ENCODE peak calls at places on chromosomes 7 and 10, in seven cellular contexts. S is Calu3, E is prostate gland, M is cardiac muscle cell, G is suprapubic skin, H is psoas muscle, U is GM06990. O is an unnamed sample.

GRCh38 chr7:157682064-157682945 is 345.5 kb downstream of the DNAJB6 start:
- DNase-seq in S (no peak), E (no peak), M (no peak), G (peak), H (no peak), U (no peak), O (peak)

GRCh38 chr10:70652761-70653657 is 19.3 kb upstream of the ADAMTS14 start:
- DNase-seq in S (no peak), E (no peak), M (peak), G (peak), H (peak), U (no peak), O (peak)

GRCh38 chr10:78777466-78778256 is 291.1 kb upstream of the ZMIZ1 start:
- DNase-seq in S (no peak), E (peak), M (peak), G (no peak), H (peak), U (no peak), O (no peak)

GRCh38 chr10:117545141-117546019 is 2.8 kb downstream of the EMX2 start:
- DNase-seq in S (no peak), E (no peak), M (no peak), G (peak), H (no peak), U (no peak), O (no peak)

GRCh38 chr7:111654414-111654813 is 92.1 kb upstream of the IMMP2L start:
- DNase-seq in S (no peak), E (no peak), M (no peak), G (no peak), H (no peak), U (no peak), O (no peak)

GRCh38 chr10:89518108-89518507 is 17.3 kb downstream of the SLC16A12 start:
- DNase-seq in S (no peak), E (no peak), M (peak), G (no peak), H (peak), U (no peak), O (no peak)

GRCh38 chr10:75736889-75737610 is 305.6 kb downstream of the LRMDA start:
- DNase-seq in S (no peak), E (peak), M (no peak), G (no peak), H (no peak), U (no peak), O (no peak)

GRCh38 chr7:76037310-76037709 is 10.5 kb downstream of the STYXL1 start:
- DNase-seq in S (no peak), E (no peak), M (peak), G (no peak), H (peak), U (no peak), O (no peak)

GRCh38 chr7:4612939-4613841 is 68.9 kb upstream of the FOXK1 start:
- DNase-seq in S (peak), E (no peak), M (peak), G (no peak), H (no peak), U (no peak), O (no peak)

GRCh38 chr10:102752934-102753664 is 9.4 kb downstream of the WBP1L start:
- DNase-seq in S (no peak), E (no peak), M (peak), G (no peak), H (no peak), U (no peak), O (no peak)

GRCh38 chr7:21972397-21972784 is 26.7 kb upstream of the CDCA7L start:
- DNase-seq in S (no peak), E (no peak), M (no peak), G (no peak), H (no peak), U (no peak), O (no peak)

GRCh38 chr7:88835147-88835728 is 39.7 kb upstream of the TEX47 start:
- DNase-seq in S (peak), E (no peak), M (peak), G (no peak), H (no peak), U (peak), O (no peak)

GRCh38 chr10:93596539-93596938 is 4.5 kb downstream of the RBP4 start:
- DNase-seq in S (no peak), E (no peak), M (no peak), G (peak), H (no peak), U (no peak), O (no peak)

GRCh38 chr7:98137826-98138151 is 31.1 kb downstream of the LMTK2 start:
- DNase-seq in S (no peak), E (no peak), M (no peak), G (no peak), H (no peak), U (peak), O (no peak)

GRCh38 chr7:98138679-98139078 is 32.0 kb downstream of the LMTK2 start:
- DNase-seq in S (no peak), E (no peak), M (no peak), G (no peak), H (no peak), U (no peak), O (no peak)

GRCh38 chr7:98135984-98136383 is 29.3 kb downstream of the LMTK2 start:
- DNase-seq in S (no peak), E (peak), M (no peak), G (no peak), H (no peak), U (no peak), O (no peak)

GRCh38 chr7:98136423-98136822 is 29.8 kb downstream of the LMTK2 start:
- DNase-seq in S (no peak), E (no peak), M (no peak), G (no peak), H (no peak), U (no peak), O (no peak)

DNA sequence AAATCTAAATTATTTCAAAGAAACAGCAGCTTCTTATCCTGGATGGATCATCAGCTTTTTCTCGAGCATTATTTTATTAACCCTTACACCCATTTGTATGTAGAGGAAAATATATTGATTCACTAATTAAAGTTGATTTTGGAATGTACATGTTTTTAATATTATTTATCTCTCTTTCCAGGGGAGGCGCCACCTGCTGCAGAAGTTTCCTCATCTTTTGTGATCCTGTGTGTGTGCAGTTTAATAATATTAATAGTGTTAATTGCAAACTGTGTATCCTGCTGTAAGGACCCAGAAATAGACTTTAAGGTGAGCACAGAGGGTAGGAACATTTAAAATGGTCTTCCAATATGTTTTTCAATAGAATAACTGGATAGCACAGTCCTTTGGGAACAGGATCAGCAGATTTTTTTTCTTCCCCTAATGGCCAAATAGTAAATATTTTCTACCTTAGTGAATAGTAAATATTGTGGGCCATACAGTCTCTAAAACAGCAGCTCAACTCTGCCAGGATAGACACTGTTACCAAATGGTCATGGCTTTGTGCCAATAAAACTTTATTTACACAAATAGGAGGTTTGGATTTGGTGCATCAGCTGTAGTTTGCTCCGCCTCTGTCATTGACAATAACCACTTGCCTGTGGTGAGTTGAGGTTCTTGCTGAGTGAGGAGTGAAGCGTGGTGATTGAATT is 30.6 kb downstream of the LMTK2 start:
- DNase-seq in S (no peak), E (no peak), M (no peak), G (no peak), H (no peak), U (no peak), O (no peak)
- TF ChIP-seq CTCF in S (no peak), E (no peak), M (no peak), G (no peak), H (no peak), U (no peak), O (no peak)

GRCh38 chr7:116162992-116163391 is 47.3 kb upstream of the TES start:
- DNase-seq in S (no peak), E (no peak), M (no peak), G (no peak), H (no peak), U (no peak), O (no peak)
- TF ChIP-seq CTCF in S (no peak), E (no peak), M (no peak), G (no peak), H (no peak), U (peak), O (peak)

GRCh38 chr7:80093349-80093748 is 41.3 kb upstream of the GNAI1 start:
- DNase-seq in S (no peak), E (no peak), M (no peak), G (no peak), H (no peak), U (no peak), O (no peak)

GRCh38 chr7:80095545-80095944 is 39.1 kb upstream of the GNAI1 start:
- DNase-seq in S (no peak), E (no peak), M (peak), G (no peak), H (no peak), U (no peak), O (no peak)

GRCh38 chr7:80097756-80098155 is 36.9 kb upstream of the GNAI1 start:
- DNase-seq in S (no peak), E (no peak), M (no peak), G (no peak), H (no peak), U (no peak), O (no peak)

GRCh38 chr7:80100254-80100653 is 34.4 kb upstream of the GNAI1 start:
- DNase-seq in S (no peak), E (no peak), M (no peak), G (no peak), H (no peak), U (no peak), O (no peak)

DNA sequence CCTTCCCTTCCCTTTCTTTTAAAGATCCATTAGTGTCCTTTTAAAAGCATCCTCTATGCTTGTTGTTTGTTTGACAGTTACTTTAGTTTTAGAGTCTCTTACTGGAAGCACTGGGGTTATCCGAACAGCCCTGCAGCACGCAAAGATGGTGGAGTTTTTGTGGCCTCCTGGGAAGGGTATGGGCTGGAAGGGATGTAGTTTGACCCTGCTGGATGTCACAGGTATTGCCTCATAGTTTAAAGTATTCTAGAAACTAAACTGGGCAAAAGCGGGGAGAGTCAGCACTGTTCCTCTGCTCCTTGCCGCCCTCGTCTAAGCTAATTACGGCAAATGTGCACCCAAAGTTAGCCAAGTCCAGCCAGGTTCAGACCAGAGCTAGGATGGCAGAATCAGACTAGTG is 35.8 kb upstream of the GNAI1 start:
- DNase-seq in S (no peak), E (no peak), M (no peak), G (no peak), H (no peak), U (no peak), O (no peak)
- TF ChIP-seq CTCF in S (peak), E (no peak), M (no peak), G (no peak), H (no peak), U (no peak), O (peak)

GRCh38 chr7:44050121-44050914 is 5.8 kb downstream of the DBNL start:
- DNase-seq in S (no peak), E (no peak), M (no peak), G (peak), H (no peak), U (no peak), O (no peak)
- TF ChIP-seq CTCF in S (no peak), E (no peak), M (no peak), G (no peak), H (no peak), U (no peak), O (no peak)